ENCODE peak calls at places on chromosomes 5 and 9, in four cellular contexts. W, C, F and L are unnamed samples.

GRCh38 chr5:65704608-65705239 is 17.2 kb downstream of the SGTB start:
- DNase-seq in W (no peak), C (no peak), F (no peak), L (no peak)

GRCh38 chr5:173825215-173825865 is 62.8 kb upstream of the CPEB4 start:
- DNase-seq in W (no peak), C (no peak), F (no peak), L (no peak)

GRCh38 chr5:146788918-146789317 is 89.6 kb downstream of the PPP2R2B start:
- DNase-seq in W (no peak), C (no peak), F (no peak), L (no peak)

GRCh38 chr5:110753620-110754019 is 14.8 kb downstream of the SLC25A46 start:
- DNase-seq in W (no peak), C (no peak), F (no peak), L (no peak)

GRCh38 chr5:88787856-88788255 is 95.1 kb downstream of the MEF2C start:
- DNase-seq in W (no peak), C (no peak), F (no peak), L (no peak)

GRCh38 chr9:16180546-16180945 is 627.7 kb downstream of the CCDC171 start:
- DNase-seq in W (no peak), C (no peak), F (no peak), L (no peak)

GRCh38 chr5:134129411-134130238 is 15.1 kb downstream of the TCF7 start:
- DNase-seq in W (no peak), C (no peak), F (no peak), L (no peak)

GRCh38 chr5:36242534-36243144 is 914 bp upstream of the NADK2 start:
- DNase-seq in W (no peak), C (peak; percentile 17), F (no peak), L (no peak)

GRCh38 chr9:123761905-123762605 is 167.9 kb downstream of the DENND1A start:
- DNase-seq in W (no peak), C (no peak), F (no peak), L (no peak)

GRCh38 chr5:40204157-40204556 is 475.6 kb upstream of the PTGER4 start:
- DNase-seq in W (no peak), C (no peak), F (no peak), L (no peak)

GRCh38 chr5:139103762-139104161 is 94.4 kb downstream of the SIL1 start:
- DNase-seq in W (no peak), C (no peak), F (no peak), L (no peak)

GRCh38 chr9:35599763-35600604 is 5.1 kb upstream of the TESK1 start:
- DNase-seq in W (no peak), C (no peak), F (no peak), L (no peak)

GRCh38 chr5:15388856-15389255 is 111.1 kb upstream of the FBXL7 start:
- DNase-seq in W (peak; percentile 34), C (no peak), F (no peak), L (no peak)

GRCh38 chr5:152246401-152246800 is 158.7 kb downstream of the NMUR2 start:
- DNase-seq in W (peak; percentile 51), C (no peak), F (peak; percentile 62), L (no peak)

GRCh38 chr5:40619406-40619805 is 60.3 kb upstream of the PTGER4 start:
- DNase-seq in W (no peak), C (no peak), F (no peak), L (no peak)

GRCh38 chr5:58066557-58066956 is 393.3 kb downstream of the PLK2 start:
- DNase-seq in W (no peak), C (no peak), F (no peak), L (no peak)

GRCh38 chr5:164048527-164048926 is 543.1 kb downstream of the MAT2B start:
- DNase-seq in W (peak; percentile 24), C (no peak), F (no peak), L (no peak)

GRCh38 chr9:120654278-120654677 is 60.0 kb downstream of the MEGF9 start:
- DNase-seq in W (no peak), C (no peak), F (no peak), L (no peak)